ENCODE peak calls at places on chromosomes 11 and 22, in seven cellular contexts. One of them, this sample, is unnamed.

GRCh38 chr11:131880976-131881375 is 510.6 kb downstream of the NTM start:
- DNase-seq in H1: no peak
- DNase-seq in K562: no peak
- DNase-seq in HepG2: no peak
- DNase-seq in HCT116: no peak
- DNase-seq in GM12878: no peak
- DNase-seq in A549: no peak
- DNase-seq in this sample: no peak

GRCh38 chr11:1853376-1854131 is 670 bp downstream of the LSP1 start:
- DNase-seq in H1: no peak
- DNase-seq in K562: no peak
- DNase-seq in HepG2: no peak
- DNase-seq in HCT116: no peak
- DNase-seq in GM12878: no peak
- DNase-seq in A549: no peak
- DNase-seq in this sample: no peak

GRCh38 chr11:12841946-12842630 is 167.0 kb upstream of the RASSF10 start:
- DNase-seq in H1: no peak
- DNase-seq in K562: no peak
- DNase-seq in HepG2: no peak
- DNase-seq in HCT116: no peak
- DNase-seq in GM12878: no peak
- DNase-seq in A549: no peak
- DNase-seq in this sample: peak; percentile 84

GRCh38 chr11:114653148-114653547 is 25.2 kb upstream of the NXPE2 start:
- DNase-seq in H1: no peak
- DNase-seq in K562: no peak
- DNase-seq in HepG2: no peak
- DNase-seq in HCT116: no peak
- DNase-seq in GM12878: no peak
- DNase-seq in A549: no peak
- DNase-seq in this sample: no peak

GRCh38 chr11:69534166-69534530 is 52.7 kb downstream of the LINC01488 start:
- DNase-seq in H1: no peak
- DNase-seq in K562: no peak
- DNase-seq in HepG2: no peak
- DNase-seq in HCT116: no peak
- DNase-seq in GM12878: no peak
- DNase-seq in A549: no peak
- DNase-seq in this sample: no peak

GRCh38 chr22:20650294-20651207 is 123.4 kb upstream of the SERPIND1 start:
- DNase-seq in H1: no peak
- DNase-seq in K562: peak; percentile 37
- DNase-seq in HepG2: no peak
- DNase-seq in HCT116: no peak
- DNase-seq in GM12878: no peak
- DNase-seq in A549: no peak
- DNase-seq in this sample: no peak

GRCh38 chr22:46066691-46067090 is 83.6 kb upstream of the PPARA start:
- DNase-seq in H1: no peak
- DNase-seq in K562: no peak
- DNase-seq in HepG2: no peak
- DNase-seq in HCT116: no peak
- DNase-seq in GM12878: no peak
- DNase-seq in A549: no peak
- DNase-seq in this sample: no peak

GRCh38 chr11:120096756-120097191 is 41.1 kb downstream of the TRIM29 start:
- DNase-seq in H1: no peak
- DNase-seq in K562: peak; percentile 38
- DNase-seq in HepG2: no peak
- DNase-seq in HCT116: no peak
- DNase-seq in GM12878: no peak
- DNase-seq in A549: no peak
- DNase-seq in this sample: no peak

GRCh38 chr11:83037877-83038276 is 33.8 kb downstream of the RAB30 start:
- DNase-seq in H1: no peak
- DNase-seq in K562: no peak
- DNase-seq in HepG2: no peak
- DNase-seq in HCT116: no peak
- DNase-seq in GM12878: no peak
- DNase-seq in A549: no peak
- DNase-seq in this sample: no peak

GRCh38 chr11:65944767-65945166 is 513 bp upstream of the TSGA10IP start:
- DNase-seq in H1: no peak
- DNase-seq in K562: no peak
- DNase-seq in HepG2: no peak
- DNase-seq in HCT116: no peak
- DNase-seq in GM12878: no peak
- DNase-seq in A549: no peak
- DNase-seq in this sample: no peak

GRCh38 chr11:113681711-113682410 is 24.2 kb downstream of the TMPRSS5 start:
- DNase-seq in H1: no peak
- DNase-seq in K562: peak; percentile 53
- DNase-seq in HepG2: no peak
- DNase-seq in HCT116: no peak
- DNase-seq in GM12878: no peak
- DNase-seq in A549: no peak
- DNase-seq in this sample: no peak

GRCh38 chr22:22556995-22557925 is 1.8 kb downstream of the PRAME start:
- DNase-seq in H1: no peak
- DNase-seq in K562: peak; percentile 99
- DNase-seq in HepG2: no peak
- DNase-seq in HCT116: no peak
- DNase-seq in GM12878: no peak
- DNase-seq in A549: peak; percentile 58
- DNase-seq in this sample: no peak

GRCh38 chr22:49590381-49590780 is 237.3 kb downstream of the BRD1 start:
- DNase-seq in H1: no peak
- DNase-seq in K562: no peak
- DNase-seq in HepG2: no peak
- DNase-seq in HCT116: no peak
- DNase-seq in GM12878: no peak
- DNase-seq in A549: no peak
- DNase-seq in this sample: no peak

GRCh38 chr11:83720675-83721074 is 434.5 kb upstream of the CCDC90B start:
- DNase-seq in H1: no peak
- DNase-seq in K562: no peak
- DNase-seq in HepG2: no peak
- DNase-seq in HCT116: no peak
- DNase-seq in GM12878: no peak
- DNase-seq in A549: no peak
- DNase-seq in this sample: no peak

GRCh38 chr11:9573775-9574555 is 495 bp downstream of the WEE1 start:
- DNase-seq in H1: no peak
- DNase-seq in K562: no peak
- DNase-seq in HepG2: no peak
- DNase-seq in HCT116: no peak
- DNase-seq in GM12878: no peak
- DNase-seq in A549: peak; percentile 32
- DNase-seq in this sample: no peak

GRCh38 chr11:75969626-75970308 is 154.8 kb downstream of the UVRAG start:
- DNase-seq in H1: no peak
- DNase-seq in K562: no peak
- DNase-seq in HepG2: no peak
- DNase-seq in HCT116: no peak
- DNase-seq in GM12878: no peak
- DNase-seq in A549: no peak
- DNase-seq in this sample: peak; percentile 84

GRCh38 chr22:46612904-46613605 is 7.1 kb upstream of the GRAMD4 start:
- DNase-seq in H1: no peak
- DNase-seq in K562: no peak
- DNase-seq in HepG2: peak; percentile 35
- DNase-seq in HCT116: no peak
- DNase-seq in GM12878: no peak
- DNase-seq in A549: no peak
- DNase-seq in this sample: no peak

GRCh38 chr11:59611570-59612565 is 3.7 kb downstream of the OSBP start:
- DNase-seq in H1: no peak
- DNase-seq in K562: no peak
- DNase-seq in HepG2: peak; percentile 52
- DNase-seq in HCT116: no peak
- DNase-seq in GM12878: no peak
- DNase-seq in A549: no peak
- DNase-seq in this sample: peak; percentile 67
- TF ChIP-seq CEBPB in H1: no peak
- TF ChIP-seq CEBPB in K562: no peak
- TF ChIP-seq CEBPB in HepG2: no peak
- TF ChIP-seq CEBPB in HCT116: no peak
- TF ChIP-seq CEBPB in GM12878: no peak
- TF ChIP-seq CEBPB in A549: no peak
- TF ChIP-seq CEBPB in this sample: no peak

DNA sequence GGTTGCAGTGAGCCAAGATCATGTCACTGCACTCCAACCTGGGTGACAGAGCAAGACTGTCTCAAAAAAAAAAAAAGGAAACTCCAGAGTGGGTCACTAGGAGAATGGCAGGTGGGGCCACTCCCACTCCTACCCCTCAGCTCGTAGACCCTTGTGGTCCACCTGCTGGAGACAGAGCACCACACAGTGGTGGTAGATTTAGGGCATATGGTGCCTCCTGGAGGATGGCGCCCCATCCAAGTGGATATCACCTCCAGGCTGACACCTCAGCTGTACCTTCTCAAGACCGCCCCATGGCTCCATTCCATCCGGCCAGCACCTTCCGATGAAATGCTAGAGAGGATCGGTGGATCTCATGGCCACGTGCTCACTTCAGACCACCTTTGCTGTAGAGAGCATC is 6.2 kb downstream of the CYTH4 start:
- DNase-seq in H1: no peak
- DNase-seq in K562: no peak
- DNase-seq in HepG2: no peak
- DNase-seq in HCT116: no peak
- DNase-seq in GM12878: no peak
- DNase-seq in A549: no peak
- DNase-seq in this sample: no peak
- TF ChIP-seq CEBPB in H1: no peak
- TF ChIP-seq CEBPB in K562: no peak
- TF ChIP-seq CEBPB in HepG2: no peak
- TF ChIP-seq CEBPB in HCT116: no peak
- TF ChIP-seq CEBPB in GM12878: no peak
- TF ChIP-seq CEBPB in A549: no peak
- TF ChIP-seq CEBPB in this sample: no peak

GRCh38 chr11:128476729-128477128 is 110.6 kb downstream of the ETS1 start:
- DNase-seq in H1: no peak
- DNase-seq in K562: no peak
- DNase-seq in HepG2: no peak
- DNase-seq in HCT116: no peak
- DNase-seq in GM12878: no peak
- DNase-seq in A549: no peak
- DNase-seq in this sample: no peak
- TF ChIP-seq CEBPB in H1: no peak
- TF ChIP-seq CEBPB in K562: peak; percentile 44
- TF ChIP-seq CEBPB in HepG2: no peak
- TF ChIP-seq CEBPB in HCT116: no peak
- TF ChIP-seq CEBPB in GM12878: no peak
- TF ChIP-seq CEBPB in A549: no peak
- TF ChIP-seq CEBPB in this sample: no peak

GRCh38 chr11:109859325-109859724 is 233.9 kb upstream of the ZC3H12C start:
- DNase-seq in H1: no peak
- DNase-seq in K562: no peak
- DNase-seq in HepG2: peak; percentile 13
- DNase-seq in HCT116: peak; percentile 95
- DNase-seq in GM12878: no peak
- DNase-seq in A549: no peak
- DNase-seq in this sample: peak; percentile 92
- TF ChIP-seq CEBPB in H1: no peak
- TF ChIP-seq CEBPB in K562: no peak
- TF ChIP-seq CEBPB in HepG2: no peak
- TF ChIP-seq CEBPB in HCT116: peak; percentile 68
- TF ChIP-seq CEBPB in GM12878: no peak
- TF ChIP-seq CEBPB in A549: no peak
- TF ChIP-seq CEBPB in this sample: no peak

This sample was measured in IMR-90.